ENCODE peak calls at places on chromosomes 12 and 14, in seven cellular contexts. Z, X, D, A, R, Y and T are unnamed samples.

GRCh38 chr14:45715946-45716345 is 462.9 kb upstream of the MIS18BP1 start:
- DNase-seq in R (no peak), A (no peak), Z (no peak), X (no peak), Y (no peak), D (no peak), T (no peak)

GRCh38 chr14:56004807-56005579 is 113.2 kb upstream of the PELI2 start:
- DNase-seq in R (no peak), Z (no peak), X (peak), D (peak), Y (no peak), A (no peak), T (no peak)

GRCh38 chr14:61566537-61567225 is 128.6 kb upstream of the HIF1A start:
- DNase-seq in Z (no peak), D (no peak), R (no peak), A (no peak), X (no peak), Y (no peak), T (no peak)

GRCh38 chr14:79294506-79294905 is 916.8 kb downstream of the DIO2 start:
- DNase-seq in X (no peak), R (no peak), A (no peak), Y (no peak), D (no peak), Z (no peak), T (no peak)

GRCh38 chr14:60323199-60323891 is 74.3 kb downstream of the PPM1A start:
- DNase-seq in Z (no peak), D (no peak), A (peak), X (no peak), R (no peak), Y (no peak), T (no peak)

GRCh38 chr14:99036594-99037293 is 235.3 kb downstream of the BCL11B start:
- DNase-seq in D (no peak), Z (no peak), Y (no peak), A (no peak), R (no peak), X (no peak), T (no peak)

GRCh38 chr12:15939111-15939510 is 28.0 kb downstream of the DERA start:
- DNase-seq in R (no peak), Z (peak), D (no peak), A (no peak), X (no peak), Y (no peak), T (no peak)

GRCh38 chr14:52272375-52272774 is 4.9 kb downstream of the PTGDR start:
- DNase-seq in X (no peak), Y (peak), D (no peak), A (no peak), Z (no peak), R (peak), T (peak)

GRCh38 chr12:58575281-58575680 is 345.0 kb downstream of the LRIG3 start:
- DNase-seq in Z (no peak), D (no peak), X (no peak), R (no peak), Y (no peak), A (no peak), T (no peak)

GRCh38 chr14:44453433-44454171 is 53.5 kb downstream of the FSCB start:
- DNase-seq in R (no peak), Y (no peak), A (no peak), X (no peak), D (no peak), Z (no peak), T (peak)

GRCh38 chr14:69059658-69060648 is 80.9 kb upstream of the ACTN1 start:
- DNase-seq in X (no peak), D (no peak), A (no peak), Z (no peak), Y (no peak), R (no peak), T (no peak)

GRCh38 chr12:102197789-102198188 is at the start of gene PMCH:
- DNase-seq in R (no peak), Z (no peak), Y (no peak), D (peak), X (no peak), A (no peak), T (no peak)
- TF ChIP-seq JUND in R (no peak), Z (no peak), Y (no peak), D (peak), X (peak), A (no peak), T (no peak)

DNA sequence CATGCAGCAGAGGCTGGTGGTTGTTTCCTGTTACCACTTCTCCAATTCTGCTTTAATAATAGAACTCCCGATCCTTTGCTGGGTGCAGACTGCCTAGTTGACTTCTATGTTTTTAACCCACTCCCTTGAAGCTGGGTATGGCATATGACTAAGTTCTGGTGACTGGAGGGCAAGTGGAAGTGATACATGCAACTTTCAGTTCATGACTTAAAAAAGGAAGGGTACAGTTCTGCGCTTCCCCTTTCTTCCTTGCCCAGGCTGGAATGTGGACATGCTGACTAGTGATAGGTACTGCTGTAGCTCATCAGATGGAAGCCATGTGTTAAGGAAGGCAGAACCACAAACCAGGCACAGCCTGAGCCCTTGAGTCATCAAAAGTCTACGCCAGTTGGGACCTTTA is 2.4 kb upstream of the A2M start:
- DNase-seq in X (no peak), D (peak), R (no peak), Y (no peak), A (no peak), Z (no peak), T (no peak)
- TF ChIP-seq JUND in X (no peak), D (no peak), R (no peak), Y (no peak), A (no peak), Z (no peak), T (no peak)

DNA sequence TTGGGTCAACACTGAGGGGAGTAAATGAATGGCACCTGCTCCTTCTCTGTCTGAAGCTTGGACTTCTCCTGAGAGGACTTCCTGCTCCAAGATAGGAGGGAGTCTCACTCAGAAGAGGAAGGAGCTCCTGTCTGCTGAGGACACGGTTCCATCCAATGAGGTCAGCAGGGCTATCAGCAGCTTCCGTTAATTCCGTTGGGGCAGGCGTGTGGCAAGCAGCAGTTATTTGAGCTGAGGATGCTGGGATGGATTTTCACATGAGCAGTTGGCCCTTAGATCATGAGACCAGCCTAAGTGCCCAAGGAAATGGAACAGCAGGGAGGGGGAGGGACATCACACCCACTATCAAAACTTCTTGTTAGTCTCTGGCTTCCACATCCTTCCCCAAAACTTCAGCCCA is 159.0 kb upstream of the PZP start:
- DNase-seq in D (no peak), Z (no peak), A (no peak), Y (no peak), X (peak), R (no peak), T (no peak)
- TF ChIP-seq JUND in D (no peak), Z (no peak), A (no peak), Y (no peak), X (no peak), R (no peak), T (no peak)

DNA sequence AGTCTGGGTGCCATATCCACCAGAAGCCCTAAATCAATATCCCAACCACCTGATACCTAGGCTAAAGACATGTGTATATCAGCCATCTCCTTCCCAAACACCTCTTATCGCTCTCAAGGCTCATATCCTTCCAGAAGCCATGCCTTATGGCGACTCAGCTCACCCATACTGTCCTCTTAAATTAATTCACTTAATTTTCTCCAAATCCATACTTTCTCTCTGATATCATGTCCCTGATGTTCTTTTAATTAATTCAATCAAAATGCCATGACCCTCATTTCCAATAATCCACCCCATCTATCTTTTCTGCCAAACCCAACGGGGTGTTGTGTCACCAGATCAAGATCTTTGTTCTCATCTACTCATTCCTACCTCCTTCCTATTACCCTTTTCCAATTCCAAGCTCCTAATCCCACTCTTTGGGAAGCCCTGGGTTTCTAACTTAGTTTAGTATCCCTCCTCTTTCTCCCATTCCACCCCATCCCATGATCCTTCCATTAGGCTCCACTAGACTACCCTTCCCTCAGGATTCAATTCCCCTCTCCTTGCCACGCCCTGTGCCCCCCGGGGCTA is 723 bp downstream of the ATF7 start:
- DNase-seq in Z (no peak), A (no peak), R (no peak), Y (no peak), D (no peak), X (peak), T (no peak)
- TF ChIP-seq JUND in Z (no peak), A (no peak), R (no peak), Y (no peak), D (no peak), X (no peak), T (no peak)

GRCh38 chr12:96526110-96526509 is 36.7 kb downstream of the CFAP54 start:
- DNase-seq in A (no peak), D (no peak), Z (no peak), R (no peak), X (no peak), Y (no peak), T (no peak)
- TF ChIP-seq JUND in A (no peak), D (no peak), Z (no peak), R (no peak), X (no peak), Y (no peak), T (no peak)

GRCh38 chr12:122489038-122489437 is 11.7 kb downstream of the ZCCHC8 start:
- DNase-seq in D (no peak), Z (peak), R (no peak), X (peak), Y (no peak), A (no peak), T (no peak)

GRCh38 chr12:122481861-122482260 is 18.9 kb downstream of the ZCCHC8 start:
- DNase-seq in X (no peak), D (no peak), Z (no peak), Y (no peak), R (no peak), A (no peak), T (no peak)

GRCh38 chr12:122486805-122487426 is 13.8 kb downstream of the ZCCHC8 start:
- DNase-seq in R (no peak), X (no peak), D (no peak), Z (no peak), Y (peak), A (no peak), T (no peak)

GRCh38 chr12:122480753-122481152 is 20.0 kb downstream of the ZCCHC8 start:
- DNase-seq in Z (no peak), Y (no peak), D (no peak), X (no peak), R (no peak), A (no peak), T (no peak)

GRCh38 chr12:122483969-122484368 is 16.8 kb downstream of the ZCCHC8 start:
- DNase-seq in Z (no peak), A (no peak), Y (no peak), D (no peak), R (no peak), X (no peak), T (no peak)
- TF ChIP-seq JUND in Z (no peak), A (no peak), Y (no peak), D (no peak), R (no peak), X (no peak), T (no peak)

GRCh38 chr14:95361373-95362179 is 41.9 kb upstream of the CLMN start:
- DNase-seq in A (peak), D (no peak), Y (peak), R (peak), Z (no peak), X (peak), T (no peak)
- TF ChIP-seq JUND in A (no peak), D (no peak), Y (no peak), R (no peak), Z (no peak), X (no peak), T (no peak)